ENCODE peak calls at places on chromosomes 3 and 15, in eight cellular contexts. M is lower lobe of right lung; B is PC-9; E is psoas muscle; A is DND-41; R is keratinocyte; K is cardiac muscle cell; X is CD8-positive, alpha-beta memory T cell. Q is an unnamed sample.

GRCh38 chr3:20394243-20394642 is 208.2 kb upstream of the SGO1 start:
- DNase-seq in M (no peak), B (no peak), E (no peak), A (no peak), R (no peak), K (no peak), X (no peak), Q (no peak)

GRCh38 chr3:143825513-143825912 is 22.8 kb downstream of the SLC9A9 start:
- DNase-seq in M (no peak), B (no peak), E (no peak), A (peak; percentile 50), R (no peak), K (peak; percentile 15), X (peak; percentile 10), Q (peak; percentile 85)

GRCh38 chr3:66338927-66339326 is 118.1 kb downstream of the SLC25A26 start:
- DNase-seq in M (no peak), B (no peak), E (no peak), A (no peak), R (no peak), K (peak; percentile 5), X (no peak), Q (no peak)

GRCh38 chr3:49415931-49416601 is 3.8 kb downstream of the TCTA start:
- DNase-seq in M (no peak), B (no peak), E (peak; percentile 46), A (peak; percentile 90), R (no peak), K (no peak), X (peak; percentile 58), Q (peak; percentile 66)

GRCh38 chr3:64187065-64187959 is 38.0 kb downstream of the PRICKLE2 start:
- DNase-seq in M (peak; percentile 51), B (peak; percentile 46), E (no peak), A (no peak), R (peak; percentile 84), K (peak; percentile 95), X (no peak), Q (no peak)

GRCh38 chr15:54388746-54389145 is 410.5 kb downstream of the UNC13C start:
- DNase-seq in M (no peak), B (no peak), E (no peak), A (no peak), R (no peak), K (no peak), X (no peak), Q (no peak)

GRCh38 chr3:18442743-18443669 is 17.9 kb upstream of the SATB1 start:
- DNase-seq in M (no peak), B (no peak), E (no peak), A (no peak), R (no peak), K (no peak), X (no peak), Q (peak; percentile 53)

GRCh38 chr3:14725015-14725431 is 50.1 kb downstream of the C3orf20 start:
- DNase-seq in M (no peak), B (no peak), E (no peak), A (no peak), R (no peak), K (peak; percentile 94), X (no peak), Q (no peak)

GRCh38 chr3:113685956-113686721 is 10.3 kb downstream of the USF3 start:
- DNase-seq in M (no peak), B (no peak), E (no peak), A (no peak), R (no peak), K (peak; percentile 86), X (no peak), Q (no peak)

GRCh38 chr3:141202682-141203081 is 28.9 kb upstream of the PXYLP1 start:
- DNase-seq in M (no peak), B (no peak), E (no peak), A (no peak), R (no peak), K (no peak), X (no peak), Q (no peak)

GRCh38 chr15:45468294-45468693 is 54.3 kb downstream of the SLC30A4 start:
- DNase-seq in M (no peak), B (no peak), E (no peak), A (no peak), R (no peak), K (no peak), X (no peak), Q (no peak)

GRCh38 chr3:38039899-38040261 is 872 bp downstream of the DLEC1 start:
- DNase-seq in M (peak; percentile 84), B (peak; percentile 37), E (peak; percentile 67), A (peak; percentile 20), R (no peak), K (peak; percentile 54), X (peak; percentile 49), Q (peak; percentile 35)

GRCh38 chr3:182420741-182421140 is 372.6 kb upstream of the ATP11B start:
- DNase-seq in M (no peak), B (no peak), E (no peak), A (no peak), R (no peak), K (no peak), X (no peak), Q (no peak)

GRCh38 chr3:108565506-108565905 is 23.7 kb downstream of the CIP2A start:
- DNase-seq in M (no peak), B (no peak), E (no peak), A (no peak), R (no peak), K (no peak), X (no peak), Q (no peak)

GRCh38 chr3:59432676-59433075 is 382.9 kb upstream of the CFAP20DC start:
- DNase-seq in M (no peak), B (no peak), E (no peak), A (no peak), R (no peak), K (no peak), X (no peak), Q (no peak)

GRCh38 chr15:71674354-71674753 is 136.0 kb upstream of the NR2E3 start:
- DNase-seq in M (no peak), B (no peak), E (no peak), A (no peak), R (no peak), K (no peak), X (no peak), Q (no peak)

GRCh38 chr15:70580958-70581357 is 182.4 kb downstream of the UACA start:
- DNase-seq in M (no peak), B (no peak), E (no peak), A (no peak), R (no peak), K (no peak), X (no peak), Q (no peak)

GRCh38 chr3:55143928-55144671 is 216.2 kb upstream of the LRTM1 start:
- DNase-seq in M (no peak), B (no peak), E (no peak), A (no peak), R (no peak), K (peak; percentile 80), X (no peak), Q (no peak)

GRCh38 chr3:58167431-58168351 is 43.1 kb downstream of the DNASE1L3 start:
- DNase-seq in M (peak; percentile 69), B (peak; percentile 51), E (peak; percentile 68), A (peak; percentile 71), R (no peak), K (peak; percentile 81), X (peak; percentile 48), Q (peak; percentile 49)

GRCh38 chr15:57663262-57663661 is 43.3 kb upstream of the POLR2M start:
- DNase-seq in M (no peak), B (no peak), E (no peak), A (no peak), R (no peak), K (no peak), X (no peak), Q (no peak)

GRCh38 chr3:65888980-65889706 is 149.6 kb downstream of the MAGI1 start:
- DNase-seq in M (no peak), B (peak; percentile 10), E (no peak), A (no peak), R (peak; percentile 28), K (peak; percentile 96), X (no peak), Q (no peak)

GRCh38 chr3:112123548-112123947 is 9.5 kb downstream of the GCSAM start:
- DNase-seq in M (no peak), B (no peak), E (no peak), A (no peak), R (no peak), K (no peak), X (no peak), Q (no peak)
- H3K4me3 ChIP-seq in M (no peak overlapping the region), B (no peak overlapping the region), E (no peak overlapping the region), A (no peak overlapping the region), R (no peak overlapping the region), K (no peak overlapping the region), X (no peak overlapping the region), Q (no peak overlapping the region)

GRCh38 chr15:68210409-68210756 is 5.3 kb upstream of the CALML4 start:
- DNase-seq in M (no peak), B (no peak), E (no peak), A (no peak), R (no peak), K (no peak), X (no peak), Q (no peak)

GRCh38 chr15:68209735-68210408 is 4.7 kb upstream of the CALML4 start:
- DNase-seq in M (no peak), B (no peak), E (no peak), A (no peak), R (no peak), K (no peak), X (no peak), Q (peak; percentile 65)

GRCh38 chr15:68209272-68209671 is 4.1 kb upstream of the CALML4 start:
- DNase-seq in M (no peak), B (no peak), E (no peak), A (no peak), R (no peak), K (no peak), X (no peak), Q (no peak)

GRCh38 chr15:68211656-68212320 is 6.7 kb upstream of the CALML4 start:
- DNase-seq in M (no peak), B (no peak), E (no peak), A (no peak), R (no peak), K (no peak), X (no peak), Q (no peak)

GRCh38 chr15:68210821-68211655 is 5.9 kb upstream of the CALML4 start:
- DNase-seq in M (peak; percentile 71), B (peak; percentile 38), E (peak; percentile 81), A (peak; percentile 56), R (no peak), K (peak; percentile 68), X (peak; percentile 34), Q (peak; percentile 17)
- H3K27ac ChIP-seq in M (no peak overlapping the region), B (no peak overlapping the region), E (no peak overlapping the region), A (no peak overlapping the region), R (no peak overlapping the region), K (no peak overlapping the region), X (no peak overlapping the region), Q (no peak overlapping the region)

DNA sequence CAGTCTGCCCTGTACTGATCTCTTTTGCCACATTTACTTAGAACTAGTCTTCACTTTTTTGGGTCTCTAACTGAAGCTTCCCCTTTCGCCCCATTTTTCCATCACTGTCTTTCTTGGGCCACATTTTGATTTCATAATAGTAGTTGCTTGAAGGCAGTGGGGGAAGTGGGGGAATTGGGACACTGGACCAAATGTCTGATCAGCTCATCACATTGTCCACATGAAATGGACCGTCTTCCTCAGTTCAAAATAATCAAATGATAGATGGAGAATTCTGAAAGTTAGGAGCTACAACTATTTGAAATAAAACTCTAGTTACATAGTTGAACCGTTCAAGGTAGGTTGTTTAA is 747 bp downstream of the PDCD6IP start:
- DNase-seq in M (no peak), B (no peak), E (no peak), A (no peak), R (no peak), K (no peak), X (no peak), Q (no peak)
- H3K4me1 ChIP-seq in M (peaks cover 54% of the 10 kb centered on the region), B (peaks cover 9% of the 10 kb centered on the region), E (peaks cover 40% of the 10 kb centered on the region), A (peaks cover 31% of the 10 kb centered on the region), R (peaks cover 32% of the 10 kb centered on the region), K (peaks cover 17% of the 10 kb centered on the region), X (peaks cover 49% of the 10 kb centered on the region), Q (peaks cover 39% of the 10 kb centered on the region)

GRCh38 chr3:35679409-35680080 is 40.2 kb downstream of the ARPP21 start:
- DNase-seq in M (no peak), B (no peak), E (no peak), A (no peak), R (no peak), K (no peak), X (no peak), Q (no peak)
- H3K4me3 ChIP-seq in M (no peak overlapping the region), B (no peak overlapping the region), E (peak overlapping the region; percentile 72), A (no peak overlapping the region), R (no peak overlapping the region), K (no peak overlapping the region), X (no peak overlapping the region), Q (no peak overlapping the region)

Q was measured in CD4-positive, CD25-positive, alpha-beta regulatory T cell.